ENCODE peak calls at places on chromosomes 2 and 18, in six cellular contexts. K, I, O, Z, G and R are unnamed samples.

GRCh38 chr18:55038162-55038561 is 78.9 kb upstream of the CCDC68 start:
- DNase-seq in K (no peak), I (peak), O (no peak), Z (no peak), G (peak), R (no peak)

GRCh38 chr18:63511285-63511684 is 30.9 kb upstream of the SERPINB12 start:
- DNase-seq in K (peak), I (peak), O (peak), Z (no peak), G (peak), R (peak)

GRCh38 chr2:134367216-134367615 is 113.3 kb downstream of the MGAT5 start:
- DNase-seq in K (no peak), I (peak), O (no peak), Z (no peak), G (no peak), R (no peak)

GRCh38 chr2:236899945-236900640 is 185.6 kb upstream of the COPS8 start:
- DNase-seq in K (no peak), I (no peak), O (no peak), Z (no peak), G (no peak), R (no peak)

GRCh38 chr2:134739879-134740301 is 21.1 kb upstream of the TMEM163 start:
- DNase-seq in K (no peak), I (peak), O (no peak), Z (no peak), G (peak), R (no peak)

GRCh38 chr2:11499081-11499743 is 33.3 kb upstream of the E2F6 start:
- DNase-seq in K (no peak), I (no peak), O (no peak), Z (no peak), G (no peak), R (no peak)

GRCh38 chr2:43158259-43158880 is 68.0 kb downstream of the ZFP36L2 start:
- DNase-seq in K (no peak), I (peak), O (no peak), Z (peak), G (peak), R (peak)

GRCh38 chr2:157789161-157789720 is 86.9 kb downstream of the ACVR1 start:
- DNase-seq in K (no peak), I (no peak), O (no peak), Z (no peak), G (no peak), R (no peak)

GRCh38 chr2:2271471-2271941 is 59.6 kb downstream of the MYT1L start:
- DNase-seq in K (no peak), I (peak), O (no peak), Z (no peak), G (no peak), R (no peak)

GRCh38 chr18:10006261-10006903 is 92.6 kb downstream of the VAPA start:
- DNase-seq in K (no peak), I (peak), O (peak), Z (no peak), G (peak), R (no peak)

GRCh38 chr2:17239550-17239949 is 278.7 kb downstream of the RAD51AP2 start:
- DNase-seq in K (no peak), I (no peak), O (no peak), Z (no peak), G (no peak), R (no peak)

GRCh38 chr18:49561377-49562193 is at the start of gene LIPG:
- DNase-seq in K (no peak), I (peak), O (no peak), Z (peak), G (peak), R (peak)

GRCh38 chr2:113136828-113137775 is 9.7 kb downstream of the IL1RN start:
- DNase-seq in K (peak), I (peak), O (peak), Z (peak), G (peak), R (peak)

GRCh38 chr2:62198237-62198633 is 2.3 kb downstream of the B3GNT2 start:
- DNase-seq in K (no peak), I (no peak), O (no peak), Z (no peak), G (no peak), R (no peak)

GRCh38 chr2:101818531-101819451 is 121.3 kb downstream of the MAP4K4 start:
- DNase-seq in K (no peak), I (peak), O (no peak), Z (no peak), G (peak), R (no peak)

GRCh38 chr2:127570282-127571250 is 35.1 kb downstream of the MYO7B start:
- DNase-seq in K (no peak), I (peak), O (no peak), Z (no peak), G (peak), R (no peak)

GRCh38 chr2:42964444-42965081 is 172.2 kb upstream of the HAAO start:
- DNase-seq in K (peak), I (peak), O (peak), Z (no peak), G (peak), R (no peak)

GRCh38 chr2:118059919-118060478 is 28.3 kb upstream of the INSIG2 start:
- DNase-seq in K (no peak), I (peak), O (peak), Z (no peak), G (no peak), R (peak)

GRCh38 chr2:96267159-96267971 is 1.3 kb downstream of the CIAO1 start:
- DNase-seq in K (no peak), I (peak), O (no peak), Z (peak), G (peak), R (peak)